ENCODE peak calls at places on chromosomes 3 and 15, in nine cellular contexts. G, L, Q, V, W, Y, B, J and F are unnamed samples.

GRCh38 chr15:77186518-77187095 is 115.7 kb upstream of the TSPAN3 start:
- DNase-seq in G (no peak), L (peak), Q (no peak), V (no peak), W (no peak), Y (peak), B (peak), J (no peak), F (no peak)

GRCh38 chr15:84684092-84684491 is 26.1 kb upstream of the NMB start:
- DNase-seq in G (no peak), L (peak), Q (no peak), V (peak), W (no peak), Y (no peak), B (no peak), J (no peak), F (no peak)

GRCh38 chr3:134067311-134068161 is 37.8 kb upstream of the SLCO2A1 start:
- DNase-seq in G (no peak), L (no peak), Q (no peak), V (no peak), W (no peak), Y (no peak), B (no peak), J (no peak), F (no peak)

GRCh38 chr15:86647810-86648440 is 568.3 kb downstream of the AGBL1 start:
- DNase-seq in G (no peak), L (no peak), Q (no peak), V (no peak), W (no peak), Y (no peak), B (no peak), J (no peak), F (no peak)

GRCh38 chr3:184419171-184419570 is 39.3 kb downstream of the CHRD start:
- DNase-seq in G (no peak), L (no peak), Q (no peak), V (no peak), W (no peak), Y (no peak), B (no peak), J (no peak), F (no peak)

GRCh38 chr3:50372349-50372748 is 13.0 kb upstream of the TMEM115 start:
- DNase-seq in G (no peak), L (no peak), Q (no peak), V (no peak), W (no peak), Y (no peak), B (peak), J (no peak), F (no peak)

GRCh38 chr15:95368211-95368610 is 962.3 kb upstream of the NR2F2 start:
- DNase-seq in G (no peak), L (peak), Q (no peak), V (peak), W (no peak), Y (no peak), B (no peak), J (no peak), F (no peak)

GRCh38 chr3:121152573-121152972 is 244.6 kb downstream of the STXBP5L start:
- DNase-seq in G (no peak), L (peak), Q (no peak), V (peak), W (no peak), Y (peak), B (no peak), J (no peak), F (no peak)

GRCh38 chr3:197241173-197241572 is 57.2 kb downstream of the DLG1 start:
- DNase-seq in G (no peak), L (peak), Q (no peak), V (no peak), W (no peak), Y (no peak), B (no peak), J (no peak), F (no peak)

GRCh38 chr3:47009225-47010049 is 30.0 kb downstream of the NBEAL2 start:
- DNase-seq in G (peak), L (peak), Q (peak), V (no peak), W (peak), Y (peak), B (peak), J (peak), F (peak)

GRCh38 chr15:58260911-58261267 is 122.7 kb downstream of the AQP9 start:
- DNase-seq in G (no peak), L (peak), Q (no peak), V (no peak), W (no peak), Y (no peak), B (no peak), J (no peak), F (peak)

GRCh38 chr15:60356832-60357231 is 41.0 kb downstream of the ANXA2 start:
- DNase-seq in G (no peak), L (no peak), Q (no peak), V (no peak), W (no peak), Y (no peak), B (no peak), J (no peak), F (no peak)

GRCh38 chr3:149018247-149018646 is 26.9 kb downstream of the GYG1 start:
- DNase-seq in G (no peak), L (peak), Q (no peak), V (no peak), W (no peak), Y (no peak), B (no peak), J (no peak), F (no peak)

GRCh38 chr3:16369885-16370284 is 104.9 kb downstream of the OXNAD1 start:
- DNase-seq in G (no peak), L (no peak), Q (no peak), V (no peak), W (no peak), Y (no peak), B (no peak), J (no peak), F (no peak)